ENCODE peak calls at places on chromosomes 11 and 22, in four cellular contexts. W is stimulated activated CD8-positive, alpha-beta memory T cell treated with anti-CD3 and anti-CD28 coated beads, Interleukin-4, amount 100 ng/mL, for 24 hours; M is HT1080; D is right cardiac atrium. N is an unnamed sample.
A peak's percentile ranks its signal among the peaks of the same experiment; 100 is the strongest.

GRCh38 chr22:24107668-24108067 is 73.6 kb upstream of the SUSD2 start:
- DNase-seq in W (no peak), M (peak; percentile 65), D (peak; percentile 97), N (peak; percentile 34)

GRCh38 chr11:110070176-110070575 is 23.0 kb upstream of the ZC3H12C start:
- DNase-seq in D (no peak), W (no peak), M (no peak), N (no peak)

GRCh38 chr22:38314140-38314991 is 2.9 kb downstream of the CSNK1E start:
- DNase-seq in D (peak; percentile 42), M (peak; percentile 68), W (no peak), N (no peak)

GRCh38 chr11:2730323-2731284 is 30.8 kb upstream of the KCNQ1OT1 start:
- DNase-seq in W (no peak), D (peak; percentile 84), M (no peak), N (no peak)

GRCh38 chr11:15471028-15471708 is 356.4 kb downstream of the INSC start:
- DNase-seq in W (no peak), D (no peak), M (no peak), N (no peak)

GRCh38 chr11:5013012-5013411 is 18.4 kb downstream of the OR51L1 start:
- DNase-seq in D (no peak), M (no peak), W (no peak), N (no peak)

GRCh38 chr11:34649597-34649996 is 28.7 kb downstream of the EHF start:
- DNase-seq in W (no peak), M (no peak), D (no peak), N (no peak)

GRCh38 chr22:41050873-41051272 is 41.5 kb upstream of the EP300 start:
- DNase-seq in M (no peak), W (no peak), D (no peak), N (no peak)

GRCh38 chr11:97955595-97955994 is 1065.2 kb upstream of the CNTN5 start:
- DNase-seq in M (no peak), W (no peak), D (no peak), N (no peak)

GRCh38 chr11:7577883-7578242 is 64.1 kb downstream of the PPFIBP2 start:
- DNase-seq in M (peak; percentile 28), W (no peak), D (no peak), N (no peak)

GRCh38 chr22:42711281-42711731 is 9.4 kb downstream of the A4GALT start:
- DNase-seq in D (no peak), M (no peak), W (no peak), N (no peak)

GRCh38 chr11:121711236-121711635 is 258.5 kb upstream of the SORL1-AS1 start:
- DNase-seq in M (no peak), W (no peak), D (no peak), N (no peak)

GRCh38 chr11:8768625-8769333 is 86.2 kb downstream of the RPL27A start:
- DNase-seq in M (peak; percentile 85), D (peak; percentile 84), W (no peak), N (peak; percentile 88)

GRCh38 chr11:116176484-116177005 is 596.2 kb downstream of the BUD13 start:
- DNase-seq in D (no peak), W (no peak), M (no peak), N (no peak)

GRCh38 chr22:48486163-48486957 is 1341.3 kb downstream of the BRD1 start:
- DNase-seq in D (no peak), W (no peak), M (no peak), N (no peak)

GRCh38 chr11:129372609-129373488 is 2.8 kb upstream of the BARX2 start:
- DNase-seq in D (no peak), W (no peak), M (no peak), N (no peak)

GRCh38 chr11:111762981-111763643 is 3.1 kb downstream of the PPP2R1B start:
- DNase-seq in M (no peak), D (no peak), W (no peak), N (no peak)

GRCh38 chr11:134633276-134633675 is 221.2 kb upstream of the B3GAT1 start:
- DNase-seq in M (no peak), W (no peak), D (no peak), N (no peak)

GRCh38 chr11:2471048-2471803 is 26.4 kb downstream of the KCNQ1 start:
- DNase-seq in W (no peak), D (no peak), M (no peak), N (no peak)

GRCh38 chr11:128180446-128181089 is 406.8 kb downstream of the ETS1 start:
- DNase-seq in W (no peak), M (peak; percentile 96), D (no peak), N (peak; percentile 91)

GRCh38 chr11:117197006-117197405 is 2.2 kb upstream of the TAGLN start:
- DNase-seq in D (peak; percentile 48), M (no peak), W (no peak), N (no peak)

GRCh38 chr11:3971756-3972404 is 116.4 kb downstream of the STIM1 start:
- DNase-seq in D (no peak), W (no peak), M (peak; percentile 11), N (no peak)

GRCh38 chr22:47465222-47465621 is 702.8 kb downstream of the TBC1D22A start:
- DNase-seq in M (no peak), D (no peak), W (no peak), N (no peak)

GRCh38 chr22:42595434-42595833 is 19.2 kb downstream of the POLDIP3 start:
- DNase-seq in W (no peak), M (no peak), D (no peak), N (no peak)

GRCh38 chr11:94858012-94858705 is 90.0 kb downstream of the AMOTL1 start:
- DNase-seq in W (no peak), M (no peak), D (no peak), N (no peak)

GRCh38 chr11:117877120-117877784 is 794 bp upstream of the FXYD6 start:
- DNase-seq in W (no peak), M (no peak), D (peak; percentile 85), N (no peak)

GRCh38 chr11:74169736-74170458 is 905 bp downstream of the C2CD3 start:
- DNase-seq in D (no peak), W (no peak), M (no peak), N (no peak)

GRCh38 chr11:23263466-23263865 is 403.2 kb upstream of the CCDC179 start:
- DNase-seq in D (no peak), M (no peak), W (no peak), N (no peak)

GRCh38 chr11:122276221-122276620 is 160.2 kb upstream of the BLID start:
- DNase-seq in M (no peak), D (no peak), W (no peak), N (no peak)

GRCh38 chr22:22753526-22754267 is 109.3 kb downstream of the GGTLC2 start:
- DNase-seq in D (peak; percentile 71), W (peak; percentile 70), M (peak; percentile 30), N (peak; percentile 25)

GRCh38 chr11:61152816-61153592 is 8.2 kb downstream of the VPS37C start:
- DNase-seq in M (peak; percentile 68), W (no peak), D (no peak), N (peak; percentile 87)

GRCh38 chr11:68998390-68998911 is 14.6 kb downstream of the MRGPRF start:
- DNase-seq in W (no peak), M (no peak), D (no peak), N (no peak)

GRCh38 chr22:40022536-40023225 is 27.9 kb downstream of the FAM83F start:
- DNase-seq in D (no peak), M (peak; percentile 40), W (no peak), N (no peak)

GRCh38 chr11:63821411-63821810 is 8.2 kb downstream of the SPINDOC start:
- DNase-seq in M (no peak), D (no peak), W (no peak), N (no peak)

GRCh38 chr11:3126901-3127691 is 38.0 kb downstream of the OSBPL5 start:
- DNase-seq in M (no peak), D (peak; percentile 59), W (no peak), N (no peak)